ENCODE peak calls at places on chromosome 11, in four cellular contexts. H is fibroblast of lung, O is foreskin fibroblast, V is lower lobe of right lung. S is an unnamed sample.

GRCh38 chr11:47243454-47243853 is 5.2 kb downstream of the ACP2 start:
- DNase-seq in H (no peak), V (peak; percentile 55), O (no peak), S (no peak)

GRCh38 chr11:48036011-48036410 is 55.7 kb downstream of the PTPRJ start:
- DNase-seq in V (no peak), H (no peak), O (no peak), S (peak; percentile 33)

GRCh38 chr11:46936138-46937110 is at the start of gene CSTPP1:
- DNase-seq in V (peak; percentile 95), H (peak; percentile 95), O (peak; percentile 86), S (peak; percentile 97)

GRCh38 chr11:33652930-33653329 is 47.7 kb downstream of the C11orf91 start:
- DNase-seq in O (no peak), V (no peak), H (no peak), S (peak; percentile 24)

GRCh38 chr11:74683941-74684481 is 47.2 kb downstream of the CHRDL2 start:
- DNase-seq in H (peak; percentile 56), V (peak; percentile 17), O (no peak), S (peak; percentile 17)

GRCh38 chr11:12693485-12694181 is 19.4 kb downstream of the TEAD1 start:
- DNase-seq in V (peak; percentile 50), H (peak; percentile 99), O (peak; percentile 96), S (peak; percentile 90)

GRCh38 chr11:19777032-19777341 is 64.3 kb downstream of the NAV2 start:
- DNase-seq in V (no peak), H (no peak), O (no peak), S (peak; percentile 73)

GRCh38 chr11:78586452-78587046 is 11.9 kb upstream of the NARS2 start:
- DNase-seq in O (no peak), V (no peak), H (peak; percentile 39), S (no peak)

GRCh38 chr11:72120930-72121329 is 8.4 kb upstream of the ANAPC15 start:
- DNase-seq in V (no peak), O (no peak), H (no peak), S (no peak)

GRCh38 chr11:45348729-45349128 is 62.6 kb upstream of the SYT13 start:
- DNase-seq in O (no peak), H (no peak), V (no peak), S (no peak)

GRCh38 chr11:93319224-93319839 is 11.2 kb upstream of the DEUP1 start:
- DNase-seq in V (no peak), O (no peak), H (no peak), S (no peak)

GRCh38 chr11:118621071-118621815 is 13.8 kb downstream of the PHLDB1 start:
- DNase-seq in V (peak; percentile 84), O (peak; percentile 87), H (peak; percentile 81), S (peak; percentile 93)

GRCh38 chr11:11312738-11313137 is 40.3 kb downstream of the CSNK2A3 start:
- DNase-seq in O (no peak), H (no peak), V (no peak), S (no peak)

DNA sequence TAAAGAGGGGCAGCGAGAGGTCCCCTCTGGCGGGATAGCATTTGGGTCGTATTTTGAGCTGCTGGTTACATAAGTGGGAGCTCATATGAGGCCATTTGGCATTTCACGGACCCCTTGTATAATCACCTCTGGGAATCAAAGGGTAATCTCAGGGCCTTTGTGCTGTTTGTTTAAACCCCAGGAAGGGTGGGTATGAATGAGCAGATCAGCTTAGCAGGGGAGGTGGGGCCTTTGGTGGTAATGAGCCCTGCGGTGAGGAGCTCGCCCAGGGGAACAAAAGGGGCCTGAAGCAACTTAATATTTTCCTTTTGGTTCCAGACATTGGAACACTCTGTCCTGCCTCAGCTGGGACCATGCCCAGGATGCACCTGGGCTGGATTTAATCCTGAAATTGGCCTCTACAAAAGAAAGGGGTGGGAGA is 10.2 kb downstream of the TSKU start:
- DNase-seq in V (no peak), H (no peak), O (no peak), S (no peak)
- H3K4me3 ChIP-seq in V (no peak overlapping the region), H (no peak overlapping the region), O (no peak overlapping the region), S (peak overlapping the region; percentile 12)

GRCh38 chr11:1847941-1848639 is 4.8 kb upstream of the LSP1 start:
- DNase-seq in V (no peak), H (no peak), O (no peak), S (no peak)
- H3K4me3 ChIP-seq in V (no peak overlapping the region), H (no peak overlapping the region), O (no peak overlapping the region), S (no peak overlapping the region)

GRCh38 chr11:63871962-63872832 is 33.3 kb downstream of the MARK2 start:
- DNase-seq in H (peak; percentile 91), O (peak; percentile 96), V (peak; percentile 84), S (peak; percentile 90)
- H3K4me3 ChIP-seq in H (no peak overlapping the region), O (no peak overlapping the region), V (peak overlapping the region; percentile 15), S (peak overlapping the region; percentile 17)

GRCh38 chr11:8809605-8810272 is 101.2 kb upstream of the AKIP1 start:
- DNase-seq in H (no peak), O (no peak), V (no peak), S (peak; percentile 34)
- H3K4me3 ChIP-seq in H (peak overlapping the region; percentile 65), O (peak overlapping the region; percentile 69), V (peak overlapping the region; percentile 61), S (peak overlapping the region; percentile 88)

DNA sequence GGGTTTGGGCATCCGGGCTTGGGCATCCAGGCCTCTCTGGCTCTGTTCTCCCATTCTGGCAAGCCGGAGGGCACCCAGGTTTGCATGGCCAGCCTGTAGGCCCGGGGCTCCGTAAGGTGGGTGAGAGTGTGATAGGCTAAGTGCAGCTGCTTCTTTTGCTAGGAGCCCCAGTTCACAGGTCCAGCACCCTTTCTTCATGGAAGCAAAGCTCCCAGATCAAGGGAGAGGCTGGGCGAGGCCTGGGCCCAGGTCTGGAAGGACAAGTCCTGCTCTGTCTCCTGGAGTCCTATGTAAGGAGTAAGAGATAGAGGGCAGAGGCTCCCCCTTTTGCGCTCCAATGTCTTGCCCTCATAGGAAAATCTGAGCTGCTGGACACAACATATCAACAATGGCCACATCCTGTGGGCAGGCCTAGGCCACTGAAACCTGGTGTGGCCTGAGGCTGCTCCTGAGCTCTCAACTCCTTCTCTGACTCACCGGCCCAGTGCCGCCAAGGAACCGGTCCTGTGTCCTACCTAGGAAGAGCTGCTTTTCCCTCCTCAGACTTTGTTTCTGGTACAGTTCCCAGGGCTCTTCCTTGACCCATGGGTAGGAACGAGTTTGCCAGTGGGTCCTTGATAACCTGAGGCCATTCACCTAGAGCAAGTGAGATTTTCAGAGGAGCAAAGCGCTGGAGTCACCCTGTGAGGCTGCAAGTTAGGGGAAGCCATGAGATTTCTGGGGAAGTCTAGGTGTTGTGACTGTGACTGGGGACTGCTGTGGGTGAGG is 11.7 kb upstream of the PAX6 start:
- DNase-seq in H (no peak), O (no peak), V (no peak), S (no peak)
- H3K4me3 ChIP-seq in H (no peak overlapping the region), O (no peak overlapping the region), V (no peak overlapping the region), S (no peak overlapping the region)

GRCh38 chr11:65609711-65610110 is 4.3 kb downstream of the MAP3K11 start:
- DNase-seq in H (no peak), V (no peak), O (no peak), S (no peak)
- H3K4me3 ChIP-seq in H (no peak overlapping the region), V (peak overlapping the region; percentile 95), O (no peak overlapping the region), S (no peak overlapping the region)

GRCh38 chr11:124672531-124673215 is 866 bp downstream of the SIAE start:
- DNase-seq in V (no peak), H (no peak), O (no peak), S (no peak)

GRCh38 chr11:124674168-124674517 is 439 bp downstream of the SPA17 start:
- DNase-seq in H (no peak), V (no peak), O (no peak), S (peak; percentile 11)

GRCh38 chr11:124676386-124676785 is 2.7 kb downstream of the SPA17 start:
- DNase-seq in H (peak; percentile 75), O (no peak), V (no peak), S (peak; percentile 41)

GRCh38 chr11:124673333-124674167 is at the start of the genes SIAE and SPA17:
- DNase-seq in H (peak; percentile 98), O (peak; percentile 94), V (peak; percentile 95), S (peak; percentile 96)

GRCh38 chr11:124674571-124674970 is 867 bp downstream of the SPA17 start:
- DNase-seq in V (no peak), H (no peak), O (no peak), S (no peak)
- H3K4me3 ChIP-seq in V (peak overlapping the region; percentile 80), H (peak overlapping the region; percentile 80), O (peak overlapping the region; percentile 80), S (peak overlapping the region; percentile 84)

GRCh38 chr11:64609436-64610047 is 18.5 kb downstream of the SLC22A12 start:
- DNase-seq in O (no peak), H (no peak), V (no peak), S (no peak)

GRCh38 chr11:64606796-64607380 is 15.9 kb downstream of the SLC22A12 start:
- DNase-seq in H (no peak), V (no peak), O (no peak), S (no peak)

GRCh38 chr11:64607381-64608259 is 16.6 kb downstream of the SLC22A12 start:
- DNase-seq in O (peak; percentile 18), H (peak; percentile 5), V (no peak), S (no peak)

GRCh38 chr11:64608636-64609035 is 17.6 kb downstream of the SLC22A12 start:
- DNase-seq in V (no peak), H (no peak), O (no peak), S (no peak)

GRCh38 chr11:64608260-64608538 is 17.2 kb downstream of the SLC22A12 start:
- DNase-seq in H (no peak), O (no peak), V (no peak), S (no peak)
- H3K4me3 ChIP-seq in H (peak overlapping the region; percentile 20), O (peak overlapping the region; percentile 30), V (peak overlapping the region; percentile 19), S (peak overlapping the region; percentile 50)

S was measured in adipocyte.